ENCODE peak calls at places on chromosomes 1 and 21, in five cellular contexts. X is right cardiac atrium, D is PC-3, W is AG10803, I is brain microvascular endothelial cell. A is an unnamed sample.
A peak's percentile ranks its signal among the peaks of the same experiment; 100 is the strongest.

GRCh38 chr1:204888294-204888693 is 17.6 kb downstream of the NFASC start:
- DNase-seq in X (no peak), D (no peak), W (peak; percentile 90), I (no peak), A (no peak)

GRCh38 chr1:20223106-20223505 is 36.8 kb upstream of the PLA2G2C start:
- DNase-seq in X (no peak), D (no peak), W (no peak), I (no peak), A (no peak)

GRCh38 chr21:32001390-32001789 is 128.6 kb downstream of the HUNK start:
- DNase-seq in X (no peak), D (no peak), W (no peak), I (no peak), A (no peak)

GRCh38 chr1:119516680-119517079 is 9.7 kb downstream of the HSD3B1 start:
- DNase-seq in X (no peak), D (no peak), W (no peak), I (no peak), A (no peak)

GRCh38 chr1:227900571-227901051 is 47.1 kb downstream of the WNT9A start:
- DNase-seq in X (peak; percentile 7), D (no peak), W (no peak), I (no peak), A (no peak)

GRCh38 chr1:108017698-108018097 is 52.7 kb upstream of the VAV3 start:
- DNase-seq in X (no peak), D (peak; percentile 64), W (no peak), I (peak; percentile 23), A (peak; percentile 63)

GRCh38 chr1:59498640-59499039 is 201.7 kb downstream of the FGGY start:
- DNase-seq in X (no peak), D (no peak), W (peak; percentile 52), I (no peak), A (no peak)

GRCh38 chr1:35499652-35500176 is 57.5 kb downstream of the KIAA0319L start:
- DNase-seq in X (no peak), D (no peak), W (no peak), I (no peak), A (no peak)

GRCh38 chr1:66552829-66553228 is 18.9 kb downstream of the SGIP1 start:
- DNase-seq in X (peak; percentile 39), D (no peak), W (no peak), I (no peak), A (no peak)

GRCh38 chr1:239184581-239185244 is 201.7 kb upstream of the CHRM3 start:
- DNase-seq in X (no peak), D (no peak), W (no peak), I (no peak), A (no peak)

GRCh38 chr1:209618291-209618690 is 33.9 kb downstream of the LAMB3 start:
- DNase-seq in X (no peak), D (no peak), W (no peak), I (no peak), A (no peak)

GRCh38 chr21:33362044-33362555 is 37.3 kb downstream of the IFNAR1 start:
- DNase-seq in X (no peak), D (peak; percentile 36), W (no peak), I (no peak), A (no peak)

GRCh38 chr1:217063065-217063908 is 340.1 kb upstream of the ESRRG start:
- DNase-seq in X (no peak), D (no peak), W (no peak), I (no peak), A (no peak)

GRCh38 chr1:159831696-159832225 is 5.1 kb downstream of the SLAMF8 start:
- DNase-seq in X (no peak), D (no peak), W (no peak), I (no peak), A (no peak)

GRCh38 chr1:117267232-117267774 is 56.6 kb upstream of the VTCN1 start:
- DNase-seq in X (no peak), D (no peak), W (no peak), I (no peak), A (no peak)

GRCh38 chr1:50704126-50704525 is 255.9 kb downstream of the FAF1 start:
- DNase-seq in X (no peak), D (peak; percentile 73), W (peak; percentile 40), I (peak; percentile 14), A (peak; percentile 12)

GRCh38 chr1:6785318-6785712 is at the start of gene CAMTA1:
- DNase-seq in X (no peak), D (no peak), W (no peak), I (no peak), A (no peak)

GRCh38 chr1:48661726-48662483 is 114.8 kb downstream of the BEND5 start:
- DNase-seq in X (no peak), D (no peak), W (no peak), I (no peak), A (no peak)

GRCh38 chr21:36156815-36157670 is at the start of gene DOP1B:
- DNase-seq in X (peak; percentile 56), D (peak; percentile 29), W (no peak), I (no peak), A (no peak)

GRCh38 chr1:168391759-168392681 is 111.3 kb downstream of the TBX19 start:
- DNase-seq in X (no peak), D (peak; percentile 86), W (no peak), I (no peak), A (no peak)

GRCh38 chr1:21337931-21338567 is 47.8 kb upstream of the ECE1 start:
- DNase-seq in X (peak; percentile 98), D (peak; percentile 53), W (peak; percentile 80), I (no peak), A (peak; percentile 92)

GRCh38 chr1:33096358-33097005 is 15.5 kb downstream of the AZIN2 start:
- DNase-seq in X (peak; percentile 33), D (no peak), W (no peak), I (no peak), A (no peak)

GRCh38 chr1:101302831-101303511 is 66.2 kb downstream of the S1PR1 start:
- DNase-seq in X (no peak), D (no peak), W (peak; percentile 42), I (peak; percentile 14), A (peak; percentile 57)

GRCh38 chr1:2203671-2204383 is 9.3 kb upstream of the FAAP20 start:
- DNase-seq in X (no peak), D (no peak), W (no peak), I (no peak), A (no peak)

GRCh38 chr1:50271337-50271736 is 151.9 kb downstream of the DMRTA2 start:
- DNase-seq in X (no peak), D (no peak), W (no peak), I (no peak), A (no peak)

GRCh38 chr21:31892686-31893085 is 19.9 kb downstream of the HUNK start:
- DNase-seq in X (no peak), D (no peak), W (no peak), I (no peak), A (no peak)

GRCh38 chr21:37636152-37636860 is 269.7 kb downstream of the DYRK1A start:
- DNase-seq in X (no peak), D (peak; percentile 88), W (peak; percentile 85), I (peak; percentile 83), A (peak; percentile 86)

GRCh38 chr1:180911640-180912161 is 996 bp upstream of the KIAA1614 start:
- DNase-seq in X (no peak), D (no peak), W (peak; percentile 48), I (no peak), A (no peak)

GRCh38 chr1:12665511-12665910 is 21.6 kb downstream of the AADACL4 start:
- DNase-seq in X (no peak), D (no peak), W (no peak), I (no peak), A (no peak)

GRCh38 chr1:216032284-216032683 is 391.0 kb downstream of the USH2A start:
- DNase-seq in X (no peak), D (no peak), W (no peak), I (no peak), A (no peak)

GRCh38 chr1:145963218-145964019 is 956 bp downstream of the ANKRD34A start:
- DNase-seq in X (no peak), D (peak; percentile 83), W (peak; percentile 71), I (no peak), A (peak; percentile 86)

GRCh38 chr1:243505986-243506689 is 250.3 kb downstream of the SDCCAG8 start:
- DNase-seq in X (no peak), D (no peak), W (no peak), I (peak; percentile 49), A (no peak)

GRCh38 chr1:94416901-94417701 is 1.1 kb upstream of the ABCD3 start:
- DNase-seq in X (no peak), D (peak; percentile 57), W (peak; percentile 76), I (peak; percentile 68), A (peak; percentile 87)
- H3K4me3 ChIP-seq in X (peak overlapping the region; percentile 68), D (peak overlapping the region; percentile 85), W (peak overlapping the region; percentile 72), I (peak overlapping the region; percentile 66), A (peak overlapping the region; percentile 83)

DNA sequence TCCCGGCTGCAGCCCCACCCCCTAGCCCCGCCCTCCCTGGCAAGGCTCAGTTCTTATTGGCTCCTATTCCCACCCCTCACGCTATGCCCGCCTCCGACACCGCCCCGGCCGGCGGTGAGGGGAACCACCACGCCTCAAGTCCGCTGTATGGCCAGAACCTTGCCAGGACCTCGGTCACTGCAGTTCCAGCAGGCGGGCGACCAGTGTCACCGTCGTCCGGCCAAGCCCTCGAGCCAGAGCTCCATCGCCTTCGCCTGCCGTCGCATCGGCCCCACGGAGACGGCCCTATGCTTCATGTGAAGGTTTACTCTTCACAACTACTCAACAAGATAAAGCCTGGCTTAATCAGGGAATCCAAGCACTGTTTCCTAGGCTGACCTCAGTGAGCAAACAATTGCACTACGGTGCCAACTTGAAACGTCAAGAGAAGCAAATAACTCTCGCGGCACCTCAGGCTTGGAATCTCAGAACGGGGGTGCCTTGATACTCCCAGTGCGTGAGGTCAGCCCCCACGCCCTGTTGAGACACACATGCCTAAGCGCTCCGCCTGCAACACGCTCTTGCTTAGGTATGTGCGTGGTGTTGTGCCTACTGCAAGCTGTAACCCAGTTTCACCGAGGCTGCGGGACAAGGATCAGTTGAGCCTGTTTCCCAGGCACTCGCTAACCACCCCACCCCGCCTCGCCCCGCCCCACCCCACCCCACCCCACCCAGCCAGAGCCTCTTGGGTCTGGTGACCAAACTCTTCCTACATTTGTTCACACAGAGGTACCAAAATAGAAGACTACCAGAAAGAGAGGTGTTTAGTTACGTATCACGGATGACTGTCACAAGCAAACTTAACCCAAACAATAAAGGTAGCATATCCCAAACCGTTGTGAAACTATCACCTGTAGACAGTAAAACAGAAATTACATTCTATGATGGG is 498 bp upstream of the DENND2C start:
- DNase-seq in X (peak; percentile 96), D (peak; percentile 93), W (peak; percentile 87), I (peak; percentile 86), A (peak; percentile 97)
- H3K4me3 ChIP-seq in X (peak overlapping the region; percentile 53), D (peak overlapping the region; percentile 85), W (peak overlapping the region; percentile 85), I (peak overlapping the region; percentile 76), A (peak overlapping the region; percentile 72)

DNA sequence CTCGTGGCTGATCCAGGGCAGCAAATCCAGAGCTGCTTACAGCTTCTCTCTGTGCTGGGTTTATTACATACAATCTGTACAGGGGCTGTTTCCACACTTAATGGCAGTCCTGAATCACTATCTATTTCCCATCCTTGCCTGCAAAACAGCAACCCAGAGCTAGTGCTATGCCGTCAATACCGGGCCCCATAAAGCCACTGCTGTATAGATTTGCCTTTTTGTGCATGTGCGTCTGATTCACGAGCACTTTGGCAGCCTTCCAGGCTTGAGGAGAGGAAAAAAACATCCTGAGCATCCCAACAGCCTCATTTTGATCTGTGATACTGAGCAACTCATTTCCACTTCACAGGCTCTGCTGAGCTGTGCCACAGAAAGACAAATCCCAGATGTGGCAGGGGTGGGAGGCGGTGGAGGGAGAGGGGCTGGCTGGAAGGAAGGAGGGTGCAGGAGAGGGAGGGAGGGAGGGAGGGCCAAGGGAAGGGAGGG is 65.2 kb upstream of the TARBP1 start:
- DNase-seq in X (peak; percentile 59), D (peak; percentile 78), W (peak; percentile 91), I (peak; percentile 96), A (peak; percentile 98)
- H3K4me3 ChIP-seq in X (no peak overlapping the region), D (no peak overlapping the region), W (no peak overlapping the region), I (no peak overlapping the region), A (no peak overlapping the region)

GRCh38 chr1:1164701-1165451 is 8.8 kb upstream of the TTLL10 start:
- DNase-seq in X (no peak), D (peak; percentile 82), W (no peak), I (no peak), A (no peak)
- H3K4me3 ChIP-seq in X (no peak overlapping the region), D (peak overlapping the region; percentile 90), W (no peak overlapping the region), I (no peak overlapping the region), A (no peak overlapping the region)

A was measured in foreskin fibroblast.